ENCODE peak calls at places on chromosomes 13 and 19, in four cellular contexts. E, L, D and P are unnamed samples.

GRCh38 chr19:55688422-55689218 is 13.6 kb downstream of the EPN1 start:
- DNase-seq in D (no peak), E (no peak), L (no peak), P (no peak)

GRCh38 chr19:56314018-56314583 is 538 bp downstream of the ZSCAN5A start:
- DNase-seq in L (peak; percentile 12), D (no peak), E (no peak), P (no peak)

GRCh38 chr13:101711307-101712025 is 259.0 kb downstream of the ITGBL1 start:
- DNase-seq in L (no peak), D (no peak), E (no peak), P (no peak)

GRCh38 chr19:5801796-5802616 is 2.9 kb upstream of the NRTN start:
- DNase-seq in E (no peak), L (no peak), D (no peak), P (no peak)

GRCh38 chr13:36453518-36453917 is 21.2 kb downstream of the CCNA1 start:
- DNase-seq in E (no peak), D (no peak), L (no peak), P (no peak)

GRCh38 chr19:32361574-32362317 is 16.3 kb downstream of the ZNF507 start:
- DNase-seq in D (no peak), L (no peak), E (no peak), P (no peak)

GRCh38 chr19:33473644-33474305 is 47.8 kb downstream of the PEPD start:
- DNase-seq in E (no peak), D (no peak), L (peak; percentile 45), P (no peak)

GRCh38 chr13:67574320-67575233 is 344.4 kb upstream of the PCDH9 start:
- DNase-seq in L (peak; percentile 20), D (no peak), E (no peak), P (no peak)

GRCh38 chr19:1094655-1094977 is 559 bp downstream of the POLR2E start:
- DNase-seq in D (no peak), L (no peak), E (no peak), P (no peak)

GRCh38 chr13:85386424-85386823 is 412.8 kb downstream of the SLITRK6 start:
- DNase-seq in L (peak; percentile 13), D (no peak), E (no peak), P (no peak)

GRCh38 chr13:43153436-43154082 is 130.2 kb downstream of the DNAJC15 start:
- DNase-seq in L (peak; percentile 84), E (no peak), D (no peak), P (no peak)

GRCh38 chr13:87975035-87975434 is 303.9 kb downstream of the SLITRK5 start:
- DNase-seq in D (no peak), E (no peak), L (no peak), P (no peak)

GRCh38 chr19:1252818-1253513 is 4.6 kb downstream of the MIDN start:
- DNase-seq in E (peak; percentile 69), L (peak; percentile 94), D (peak; percentile 83), P (peak; percentile 74)

GRCh38 chr13:31891472-31891871 is 140.1 kb upstream of the FRY start:
- DNase-seq in D (no peak), E (no peak), L (no peak), P (no peak)

GRCh38 chr13:51331354-51331861 is 8.1 kb upstream of the SERPINE3 start:
- DNase-seq in D (no peak), E (no peak), L (no peak), P (no peak)

GRCh38 chr19:42427313-42427712 is at the start of gene LIPE:
- DNase-seq in E (no peak), L (no peak), D (no peak), P (no peak)

GRCh38 chr13:75704942-75705320 is 68.8 kb downstream of the LMO7 start:
- DNase-seq in L (no peak), E (no peak), D (no peak), P (no peak)

GRCh38 chr13:32212420-32212819 is 102.7 kb downstream of the ZAR1L start:
- DNase-seq in L (peak; percentile 72), D (no peak), E (no peak), P (no peak)

GRCh38 chr19:33630880-33631627 is 9.3 kb downstream of the CHST8 start:
- DNase-seq in E (no peak), L (no peak), D (no peak), P (no peak)

GRCh38 chr13:45683701-45684100 is 18.4 kb upstream of the CBY2 start:
- DNase-seq in L (no peak), D (no peak), E (no peak), P (no peak)

GRCh38 chr19:38081547-38082255 is 142.3 kb downstream of the DPF1 start:
- DNase-seq in E (no peak), D (no peak), L (no peak), P (no peak)

GRCh38 chr19:51339687-51340656 is 2.0 kb downstream of the VSIG10L start:
- DNase-seq in E (peak; percentile 76), D (peak; percentile 89), L (peak; percentile 99), P (peak; percentile 70)

GRCh38 chr13:21435710-21436151 is 23.4 kb downstream of the ZDHHC20 start:
- DNase-seq in E (peak; percentile 33), D (peak; percentile 36), L (peak; percentile 84), P (peak; percentile 57)

GRCh38 chr13:101955764-101956163 is 446.1 kb downstream of the FGF14 start:
- DNase-seq in L (no peak), D (no peak), E (no peak), P (no peak)

GRCh38 chr13:112771877-112772538 is 82.2 kb downstream of the ATP11A start:
- DNase-seq in D (no peak), E (no peak), L (no peak), P (no peak)

GRCh38 chr13:113842336-113843062 is 21.4 kb downstream of the GAS6 start:
- DNase-seq in D (no peak), E (no peak), L (no peak), P (no peak)
- TF ChIP-seq CTCF in D (no peak), E (no peak), L (no peak), P (no peak)

GRCh38 chr19:4720037-4720700 is 3.5 kb downstream of the DPP9 start:
- DNase-seq in E (no peak), D (no peak), L (no peak), P (no peak)

GRCh38 chr19:4724252-4724514 is 541 bp upstream of the DPP9 start:
- DNase-seq in L (no peak), D (no peak), E (no peak), P (no peak)

GRCh38 chr19:4721196-4721595 is 2.4 kb downstream of the DPP9 start:
- DNase-seq in L (no peak), D (no peak), E (no peak), P (no peak)

GRCh38 chr19:4722671-4723464 is 774 bp downstream of the DPP9 start:
- DNase-seq in E (no peak), L (peak; percentile 60), D (peak; percentile 19), P (peak; percentile 27)

GRCh38 chr19:4723465-4724251 is at the start of gene DPP9:
- DNase-seq in L (peak; percentile 96), E (peak; percentile 96), D (peak; percentile 92), P (peak; percentile 91)
- TF ChIP-seq CTCF in L (peak; percentile 41), E (no peak), D (no peak), P (no peak)

DNA sequence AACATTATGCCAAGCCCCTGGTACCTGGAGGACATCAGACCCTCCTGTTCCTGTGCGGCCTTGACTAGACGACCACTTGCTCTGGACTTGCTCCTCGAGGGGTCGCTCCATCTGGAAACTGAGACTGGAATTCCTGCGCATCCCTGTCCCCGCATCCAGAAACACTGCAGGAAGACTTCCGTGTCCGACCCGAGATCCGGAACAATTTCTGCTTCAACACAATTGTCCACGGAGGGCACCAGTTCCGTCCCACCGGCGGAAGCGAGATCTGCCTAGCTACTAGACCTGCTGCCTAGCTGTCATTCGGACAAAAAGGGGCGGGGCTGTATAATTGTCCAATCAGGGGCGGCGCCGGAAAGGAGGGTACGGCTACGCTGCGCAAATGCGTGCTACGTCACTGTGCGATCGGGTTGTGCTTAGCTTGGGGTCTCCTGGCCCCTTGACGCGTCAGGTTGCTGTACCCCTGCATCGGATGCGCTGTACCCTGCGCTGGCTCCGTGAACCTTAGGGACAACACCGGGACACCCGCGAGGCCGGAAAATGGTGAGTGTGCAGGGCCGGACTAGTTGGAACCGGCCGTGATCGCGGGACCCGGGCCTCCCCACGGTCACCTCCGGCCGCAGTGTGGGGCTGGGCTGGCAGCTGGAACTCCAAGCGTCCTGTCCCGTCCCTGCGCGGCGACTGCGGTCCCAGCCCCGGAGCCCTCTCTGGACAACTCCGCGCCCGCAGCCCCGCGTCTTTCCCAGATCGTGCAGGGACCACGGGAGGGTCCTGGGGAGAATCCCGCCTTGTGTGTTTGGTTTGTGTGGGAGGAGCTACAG is at the start of the genes ZNF490 and ZNF791:
- DNase-seq in E (peak; percentile 93), D (peak; percentile 89), L (peak; percentile 99), P (peak; percentile 95)
- TF ChIP-seq CTCF in E (no peak), D (no peak), L (peak; percentile 34), P (no peak)

GRCh38 chr13:76707360-76707759 is 178.8 kb downstream of the KCTD12 start:
- DNase-seq in E (no peak), L (peak; percentile 70), D (no peak), P (no peak)
- TF ChIP-seq CTCF in E (no peak), L (no peak), D (no peak), P (no peak)

GRCh38 chr13:99617474-99618255 is 116.4 kb downstream of the TM9SF2 start:
- DNase-seq in L (peak; percentile 27), D (no peak), E (no peak), P (no peak)
- TF ChIP-seq CTCF in L (peak; percentile 93), D (no peak), E (peak; percentile 44), P (peak; percentile 19)

GRCh38 chr19:18219911-18220631 is 6.2 kb downstream of the PDE4C start:
- DNase-seq in L (no peak), E (no peak), D (no peak), P (no peak)

GRCh38 chr19:18221815-18222725 is 4.2 kb downstream of the PDE4C start:
- DNase-seq in D (no peak), L (no peak), E (no peak), P (no peak)

GRCh38 chr19:18218600-18218999 is 7.6 kb downstream of the PDE4C start:
- DNase-seq in L (no peak), E (no peak), D (no peak), P (no peak)

GRCh38 chr19:18218159-18218558 is 8.1 kb downstream of the PDE4C start:
- DNase-seq in E (no peak), D (no peak), L (no peak), P (no peak)

DNA sequence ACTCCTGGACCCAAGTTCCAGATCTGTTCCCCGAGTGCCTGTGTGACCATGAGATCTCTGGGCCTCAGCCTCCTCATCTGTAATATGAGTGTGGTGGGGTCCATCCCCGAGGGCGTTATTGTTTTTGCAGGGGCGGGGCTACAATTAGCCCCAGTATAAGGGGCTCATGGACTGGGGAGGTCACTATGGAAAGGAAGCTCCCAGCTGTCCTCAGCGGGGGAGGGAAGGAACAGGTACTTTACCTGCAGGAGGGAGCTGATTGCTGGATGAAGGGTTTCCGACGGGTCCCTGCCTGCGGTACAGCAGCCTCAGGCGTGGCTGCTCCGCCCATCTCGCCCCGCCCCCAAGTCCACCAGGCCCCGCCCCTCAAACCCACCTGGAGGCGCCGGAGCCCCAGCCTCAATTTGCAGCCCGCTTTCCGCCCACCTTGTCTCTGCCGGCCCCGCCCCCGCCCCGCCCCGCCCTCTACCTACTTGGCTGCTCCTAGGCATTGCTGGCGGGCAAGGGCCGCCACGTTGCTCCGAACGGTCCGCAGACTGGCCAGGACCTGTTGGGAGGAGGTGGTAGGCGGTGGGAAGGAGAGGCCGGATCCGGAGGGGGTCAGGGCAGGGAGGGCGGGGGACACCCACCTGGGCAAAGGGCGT is 5.5 kb downstream of the PDE4C start:
- DNase-seq in E (no peak), L (no peak), D (no peak), P (no peak)
- TF ChIP-seq CTCF in E (no peak), L (no peak), D (no peak), P (no peak)